ENCODE peak calls at places on chromosomes 3 and 15, in seven cellular contexts. J, B, H, C, L, G and Y are unnamed samples.

GRCh38 chr3:6354653-6355052 is 506.3 kb upstream of the GRM7 start:
- DNase-seq in J (no peak), B (no peak), H (no peak), C (no peak), L (no peak), G (no peak), Y (no peak)

GRCh38 chr3:115533218-115533617 is 90.1 kb upstream of the GAP43 start:
- DNase-seq in J (no peak), B (no peak), H (no peak), C (no peak), L (no peak), G (no peak), Y (no peak)

GRCh38 chr3:97464035-97464434 is 300.5 kb upstream of the ARL6 start:
- DNase-seq in J (no peak), B (no peak), H (no peak), C (no peak), L (no peak), G (no peak), Y (no peak)

GRCh38 chr15:31027948-31028586 is 36.6 kb upstream of the MTMR10 start:
- DNase-seq in J (no peak), B (no peak), H (no peak), C (no peak), L (no peak), G (no peak), Y (no peak)

GRCh38 chr15:101115887-101116680 is 135.8 kb downstream of the CHSY1 start:
- DNase-seq in J (no peak), B (no peak), H (no peak), C (no peak), L (peak), G (no peak), Y (no peak)

GRCh38 chr3:149332781-149333517 is 487 bp downstream of the TM4SF18 start:
- DNase-seq in J (no peak), B (no peak), H (no peak), C (no peak), L (no peak), G (no peak), Y (no peak)

GRCh38 chr15:93042691-93043378 is 46.2 kb downstream of the RGMA start:
- DNase-seq in J (no peak), B (no peak), H (no peak), C (no peak), L (peak), G (no peak), Y (no peak)

GRCh38 chr3:30184102-30184810 is 422.1 kb upstream of the TGFBR2 start:
- DNase-seq in J (no peak), B (no peak), H (no peak), C (no peak), L (no peak), G (no peak), Y (no peak)

GRCh38 chr3:125593991-125594574 is 1.2 kb downstream of the OSBPL11 start:
- DNase-seq in J (no peak), B (no peak), H (no peak), C (no peak), L (no peak), G (no peak), Y (no peak)

GRCh38 chr3:77042892-77043291 is 3.0 kb downstream of the ROBO2 start:
- DNase-seq in J (no peak), B (no peak), H (no peak), C (no peak), L (no peak), G (peak), Y (no peak)

GRCh38 chr3:99817047-99817436 is 620 bp upstream of the CMSS1 start:
- DNase-seq in J (no peak), B (peak), H (no peak), C (no peak), L (peak), G (peak), Y (peak)

GRCh38 chr15:31842532-31843195 is 187.7 kb upstream of the CHRNA7 start:
- DNase-seq in J (no peak), B (no peak), H (no peak), C (no peak), L (no peak), G (no peak), Y (no peak)

GRCh38 chr3:89234620-89235019 is 127.2 kb downstream of the EPHA3 start:
- DNase-seq in J (no peak), B (no peak), H (no peak), C (no peak), L (no peak), G (no peak), Y (no peak)

GRCh38 chr3:146024260-146024659 is 136.7 kb downstream of the PLOD2 start:
- DNase-seq in J (no peak), B (no peak), H (no peak), C (no peak), L (no peak), G (no peak), Y (no peak)

GRCh38 chr3:42118762-42119361 is 27.7 kb downstream of the TRAK1 start:
- DNase-seq in J (no peak), B (no peak), H (no peak), C (no peak), L (no peak), G (peak), Y (peak)

GRCh38 chr15:76204558-76204845 is 106.8 kb downstream of the ETFA start:
- DNase-seq in J (no peak), B (no peak), H (no peak), C (no peak), L (no peak), G (no peak), Y (no peak)

GRCh38 chr15:30038667-30039523 is 43.9 kb upstream of the GOLGA8J start:
- DNase-seq in J (no peak), B (no peak), H (no peak), C (no peak), L (peak), G (no peak), Y (no peak)

GRCh38 chr15:83698294-83698693 is 44.4 kb downstream of the ADAMTSL3 start:
- DNase-seq in J (no peak), B (no peak), H (no peak), C (no peak), L (peak), G (no peak), Y (no peak)

GRCh38 chr3:158742861-158743260 is 10.6 kb upstream of the RARRES1 start:
- DNase-seq in J (no peak), B (no peak), H (no peak), C (no peak), L (no peak), G (no peak), Y (no peak)

GRCh38 chr3:149152420-149152819 is 23.0 kb downstream of the HPS3 start:
- DNase-seq in J (no peak), B (peak), H (peak), C (no peak), L (no peak), G (no peak), Y (no peak)

GRCh38 chr3:49700014-49700413 is 10.7 kb downstream of the RNF123 start:
- DNase-seq in J (no peak), B (no peak), H (no peak), C (no peak), L (no peak), G (no peak), Y (no peak)

GRCh38 chr15:58185439-58185838 is 47.3 kb downstream of the AQP9 start:
- DNase-seq in J (no peak), B (no peak), H (no peak), C (no peak), L (no peak), G (no peak), Y (no peak)

GRCh38 chr15:30990451-30991300 is 752 bp downstream of the MTMR10 start:
- DNase-seq in J (no peak), B (no peak), H (no peak), C (no peak), L (no peak), G (no peak), Y (no peak)

GRCh38 chr3:47108546-47108945 is 55.4 kb downstream of the SETD2 start:
- DNase-seq in J (no peak), B (no peak), H (no peak), C (no peak), L (no peak), G (no peak), Y (no peak)

GRCh38 chr15:25543156-25543555 is 104.3 kb upstream of the UBE3A start:
- DNase-seq in J (no peak), B (no peak), H (no peak), C (no peak), L (no peak), G (no peak), Y (no peak)

GRCh38 chr3:122793568-122794416 is at the start of gene HSPBAP1:
- DNase-seq in J (peak), B (peak), H (peak), C (peak), L (peak), G (peak), Y (peak)